ENCODE peak calls at places on chromosome X, in seven cellular contexts. K is ACHN; I is stimulated activated CD8-positive, alpha-beta memory T cell treated with anti-CD3 and anti-CD28 coated beads, Interleukin-7, amount 100 ng/mL, for 1 hour; D is hippocampal formation; M is nephron progenitor cell; Q is EH; V is activated CD4-positive, alpha-beta memory T cell treated with anti-CD3 and anti-CD28 coated beads, Interleukin-2, amount 10 ng/mL, durations not matched to agents 7 days and 5 days. S is an unnamed sample.

GRCh38 chrX:22329783-22330182 is 57.1 kb downstream of the CBLL2 start:
- DNase-seq in K (no peak), I (no peak), D (no peak), M (no peak), Q (no peak), V (no peak), S (no peak)

GRCh38 chrX:154696328-154697045 is 43.1 kb upstream of the CTAG2 start:
- DNase-seq in K (peak), I (no peak), D (no peak), M (no peak), Q (peak), V (no peak), S (no peak)

GRCh38 chrX:136115124-136115908 is 32.0 kb upstream of the FHL1 start:
- DNase-seq in K (no peak), I (no peak), D (no peak), M (no peak), Q (peak), V (no peak), S (no peak)

GRCh38 chrX:64975491-64975890 is 759 bp downstream of the ZC4H2 start:
- DNase-seq in K (peak), I (no peak), D (peak), M (peak), Q (peak), V (peak), S (no peak)

GRCh38 chrX:67044029-67044653 is 405.3 kb upstream of the EDA2R start:
- DNase-seq in K (no peak), I (no peak), D (no peak), M (no peak), Q (no peak), V (no peak), S (no peak)

GRCh38 chrX:116961872-116962582 is 499.3 kb upstream of the CT83 start:
- DNase-seq in K (no peak), I (no peak), D (no peak), M (peak), Q (peak), V (no peak), S (no peak)

GRCh38 chrX:10015711-10016515 is 48.8 kb downstream of the CLDN34 start:
- DNase-seq in K (peak), I (no peak), D (no peak), M (peak), Q (peak), V (no peak), S (no peak)

GRCh38 chrX:11666180-11666579 is 460 bp upstream of the ARHGAP6 start:
- DNase-seq in K (no peak), I (no peak), D (no peak), M (peak), Q (no peak), V (no peak), S (no peak)

GRCh38 chrX:67780694-67781109 is 236.9 kb downstream of the AR start:
- DNase-seq in K (peak), I (no peak), D (peak), M (no peak), Q (peak), V (no peak), S (no peak)

GRCh38 chrX:33078273-33078672 is 133.1 kb downstream of the DMD start:
- DNase-seq in K (no peak), I (no peak), D (no peak), M (no peak), Q (no peak), V (no peak), S (no peak)

GRCh38 chrX:15985937-15986336 is 131.3 kb upstream of the AP1S2 start:
- DNase-seq in K (no peak), I (no peak), D (no peak), M (no peak), Q (no peak), V (peak), S (no peak)

GRCh38 chrX:84336646-84337045 is 148.6 kb upstream of the RPS6KA6 start:
- DNase-seq in K (no peak), I (no peak), D (no peak), M (no peak), Q (peak), V (no peak), S (no peak)

GRCh38 chrX:10165580-10166247 is 8.9 kb downstream of the CLCN4 start:
- DNase-seq in K (no peak), I (no peak), D (no peak), M (no peak), Q (no peak), V (no peak), S (no peak)

GRCh38 chrX:117839544-117839943 is 277.1 kb downstream of the KLHL13 start:
- DNase-seq in K (no peak), I (no peak), D (no peak), M (no peak), Q (no peak), V (no peak), S (no peak)

GRCh38 chrX:23511783-23512182 is 155.5 kb upstream of the PRDX4 start:
- DNase-seq in K (no peak), I (no peak), D (no peak), M (no peak), Q (no peak), V (no peak), S (no peak)

GRCh38 chrX:20091499-20091898 is 25.2 kb downstream of the MAP7D2 start:
- DNase-seq in K (no peak), I (no peak), D (no peak), M (no peak), Q (no peak), V (no peak), S (no peak)

GRCh38 chrX:147699061-147699460 is 212.7 kb upstream of the FMR1 start:
- DNase-seq in K (no peak), I (no peak), D (no peak), M (no peak), Q (no peak), V (no peak), S (no peak)

GRCh38 chrX:120014354-120015129 is 62.9 kb downstream of the RHOXF2B start:
- DNase-seq in K (no peak), I (no peak), D (no peak), M (no peak), Q (no peak), V (no peak), S (no peak)

GRCh38 chrX:48940404-48940955 is 16.9 kb downstream of the OTUD5 start:
- DNase-seq in K (no peak), I (no peak), D (no peak), M (no peak), Q (no peak), V (peak), S (no peak)

GRCh38 chrX:139842326-139843175 is 90.3 kb downstream of the ATP11C start:
- DNase-seq in K (no peak), I (no peak), D (no peak), M (no peak), Q (no peak), V (no peak), S (no peak)

GRCh38 chrX:71828086-71828485 is 64.9 kb downstream of the CXorf49B start:
- DNase-seq in K (no peak), I (no peak), D (no peak), M (no peak), Q (no peak), V (no peak), S (no peak)